ENCODE peak calls at places on chromosomes 16 and 17, in five cellular contexts. J is A549, K is GM12878, B is HepG2, G is K562. N is an unnamed sample.

GRCh38 chr16:85423186-85423550 is 190.0 kb upstream of the GSE1 start:
- DNase-seq in K (no peak), B (no peak), G (no peak), J (no peak), N (no peak)

GRCh38 chr17:15210247-15210646 is 54.9 kb downstream of the PMP22 start:
- DNase-seq in B (no peak), K (no peak), G (no peak), J (no peak), N (no peak)

GRCh38 chr16:12239226-12239625 is 262.7 kb downstream of the SNX29 start:
- DNase-seq in G (no peak), J (no peak), K (no peak), B (no peak), N (no peak)

GRCh38 chr17:63486317-63487013 is 9.6 kb downstream of the ACE start:
- DNase-seq in B (no peak), G (no peak), K (no peak), J (no peak), N (no peak)

GRCh38 chr17:27466748-27467375 is 10.6 kb downstream of the KSR1 start:
- DNase-seq in G (peak; percentile 60), J (no peak), K (peak; percentile 87), B (no peak), N (no peak)

GRCh38 chr16:67040906-67041305 is 12.0 kb downstream of the CBFB start:
- DNase-seq in J (no peak), G (no peak), K (no peak), B (no peak), N (no peak)

GRCh38 chr17:48310748-48311213 is 119.2 kb downstream of the SKAP1 start:
- DNase-seq in K (no peak), B (no peak), G (peak; percentile 75), J (no peak), N (peak; percentile 39)

GRCh38 chr17:46727572-46728348 is 90.7 kb downstream of the WNT3 start:
- DNase-seq in B (no peak), J (peak; percentile 18), G (no peak), K (no peak), N (no peak)

GRCh38 chr16:82715160-82715559 is 88.4 kb downstream of the CDH13 start:
- DNase-seq in B (no peak), G (no peak), J (no peak), K (no peak), N (no peak)

GRCh38 chr17:47694818-47695663 is 1.1 kb downstream of the TBKBP1 start:
- DNase-seq in K (no peak), G (peak; percentile 47), B (no peak), J (no peak), N (peak; percentile 71)

GRCh38 chr17:44065668-44066203 is 735 bp downstream of the LSM12 start:
- DNase-seq in J (no peak), K (no peak), G (peak; percentile 33), B (no peak), N (no peak)

GRCh38 chr17:79174905-79175856 is 100.6 kb downstream of the ENGASE start:
- DNase-seq in K (no peak), G (no peak), B (no peak), J (peak; percentile 24), N (no peak)

GRCh38 chr16:10635367-10636021 is 55.1 kb upstream of the EMP2 start:
- DNase-seq in G (no peak), K (no peak), B (no peak), J (no peak), N (no peak)

GRCh38 chr17:3962217-3963069 is 1.8 kb downstream of the ATP2A3 start:
- DNase-seq in B (no peak), K (no peak), J (no peak), G (no peak), N (no peak)

GRCh38 chr16:1431497-1432270 is 806 bp downstream of the PERCC1 start:
- DNase-seq in K (no peak), B (no peak), J (no peak), G (no peak), N (no peak)

GRCh38 chr16:23389201-23389600 is 63.8 kb downstream of the COG7 start:
- DNase-seq in J (no peak), B (no peak), G (no peak), K (no peak), N (no peak)

GRCh38 chr16:57066625-57067024 is 25.8 kb upstream of the CPNE2 start:
- DNase-seq in K (no peak), G (no peak), J (no peak), B (no peak), N (no peak)

GRCh38 chr16:77991701-77992100 is 30.6 kb upstream of the CLEC3A start:
- DNase-seq in J (no peak), G (no peak), B (no peak), K (no peak), N (no peak)

GRCh38 chr16:4688674-4689045 is 4.7 kb upstream of the NUDT16L1 start:
- DNase-seq in K (no peak), J (no peak), B (no peak), G (no peak), N (no peak)

DNA sequence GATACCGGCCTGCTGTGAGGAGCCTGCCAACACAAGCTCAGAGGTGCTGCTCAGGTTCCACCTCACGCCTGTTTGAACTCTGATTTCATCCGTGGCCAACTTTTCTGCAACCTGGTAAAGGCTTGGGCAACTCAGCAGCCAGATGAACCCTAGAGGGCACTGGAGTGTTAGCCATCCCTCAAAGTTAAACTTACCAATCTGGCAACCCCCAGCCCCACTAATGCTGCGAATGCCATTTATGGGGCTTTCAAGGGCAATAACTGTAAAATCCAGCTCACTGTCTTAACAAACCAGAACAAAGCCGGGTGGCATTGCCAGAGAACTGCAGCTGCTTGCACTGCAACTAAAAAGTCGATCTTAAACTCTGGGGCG is 105.5 kb downstream of the AXIN2 start:
- DNase-seq in K (no peak), G (no peak), J (peak; percentile 18), B (peak; percentile 45), N (peak; percentile 68)
- TF ChIP-seq JUNB in K (no peak), G (no peak), J (no peak), B (no peak), N (no peak)

GRCh38 chr16:89373355-89374110 is 116.8 kb downstream of the ANKRD11 start:
- DNase-seq in B (no peak), K (no peak), G (no peak), J (no peak), N (no peak)
- TF ChIP-seq JUNB in B (no peak), K (no peak), G (no peak), J (no peak), N (no peak)

DNA sequence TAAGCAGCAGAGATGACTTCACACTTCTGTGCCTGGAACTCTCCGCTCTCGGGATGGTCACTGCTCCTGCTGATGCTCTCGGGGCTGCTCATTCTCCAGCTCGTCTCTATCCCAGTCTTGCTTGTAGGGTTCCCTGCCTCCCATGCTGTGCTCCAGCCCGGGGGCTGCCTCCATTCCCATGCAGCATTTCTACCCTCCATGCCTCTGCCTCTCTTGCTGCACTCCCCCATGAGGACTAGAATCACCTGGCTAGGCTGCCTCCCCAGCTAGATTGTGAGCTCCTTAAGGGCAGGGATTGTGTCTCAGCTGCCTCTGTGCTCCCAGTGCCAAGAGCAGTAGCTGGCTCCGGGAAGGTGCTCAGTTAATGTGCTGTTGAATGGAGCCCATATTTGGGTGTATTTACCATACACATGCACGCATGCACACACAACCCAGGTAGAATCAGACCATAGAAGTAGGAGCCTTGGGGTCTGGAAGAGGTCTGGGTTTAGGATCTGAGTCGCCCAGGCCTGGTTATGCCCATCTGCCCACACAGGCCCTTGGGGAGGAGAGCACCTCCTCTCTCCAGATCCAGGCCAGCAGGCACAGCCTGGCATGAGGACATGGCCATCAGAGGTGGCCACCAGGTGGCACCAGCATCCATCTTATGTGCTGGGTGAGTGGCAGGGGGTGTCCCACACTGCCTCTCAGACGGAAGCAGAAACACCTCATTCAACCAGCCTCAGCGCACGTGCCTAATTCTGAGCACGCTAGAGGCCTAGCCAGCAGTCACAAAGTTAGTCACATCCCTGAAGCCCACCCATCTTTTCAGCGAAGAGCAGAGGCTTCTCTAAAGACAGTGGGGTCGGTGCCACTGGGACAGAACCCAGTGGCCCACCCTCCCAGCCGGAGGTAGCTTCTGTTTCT is 9.3 kb downstream of the GIT1 start:
- DNase-seq in J (peak; percentile 91), B (peak; percentile 64), K (no peak), G (peak; percentile 80), N (peak; percentile 91)
- TF ChIP-seq JUNB in J (no peak), B (no peak), K (no peak), G (no peak), N (no peak)

GRCh38 chr17:39002991-39003715 is 36.0 kb upstream of the FBXO47 start:
- DNase-seq in J (no peak), B (no peak), K (no peak), G (peak; percentile 87), N (no peak)

GRCh38 chr17:38996660-38997337 is 29.6 kb upstream of the FBXO47 start:
- DNase-seq in B (no peak), G (no peak), K (no peak), J (no peak), N (no peak)

GRCh38 chr17:39001703-39002637 is 34.8 kb upstream of the FBXO47 start:
- DNase-seq in B (no peak), J (peak; percentile 33), G (peak; percentile 77), K (no peak), N (peak; percentile 46)

GRCh38 chr17:39000021-39000601 is 32.9 kb upstream of the FBXO47 start:
- DNase-seq in K (no peak), B (no peak), J (no peak), G (no peak), N (no peak)
- TF ChIP-seq JUNB in K (no peak), B (no peak), J (no peak), G (no peak), N (no peak)

N was measured in GM23338.